ENCODE peak calls at places on chromosomes 6 and 20, in four cellular contexts. T, S, E and B are unnamed samples.

GRCh38 chr6:26494117-26494516 is 6.0 kb upstream of the BTN1A1 start:
- DNase-seq in T (no peak), S (no peak), E (no peak), B (no peak)

GRCh38 chr6:44251576-44252524 is 4.9 kb downstream of the HSP90AB1 start:
- DNase-seq in T (no peak), S (no peak), E (no peak), B (no peak)

GRCh38 chr20:32984631-32985354 is 19.4 kb downstream of the SUN5 start:
- DNase-seq in T (no peak), S (no peak), E (no peak), B (no peak)

GRCh38 chr6:154161689-154162088 is 122.6 kb downstream of the OPRM1 start:
- DNase-seq in T (no peak), S (no peak), E (no peak), B (no peak)

GRCh38 chr6:36029464-36029863 is 1.9 kb downstream of the MAPK14 start:
- DNase-seq in T (no peak), S (no peak), E (peak), B (peak)

GRCh38 chr6:47670851-47671250 is 27.5 kb upstream of the ADGRF4 start:
- DNase-seq in T (no peak), S (no peak), E (no peak), B (no peak)

GRCh38 chr6:142987490-142987889 is 42.5 kb upstream of the HIVEP2 start:
- DNase-seq in T (no peak), S (no peak), E (no peak), B (no peak)

GRCh38 chr6:159267165-159267564 is 98.0 kb downstream of the FNDC1 start:
- DNase-seq in T (no peak), S (no peak), E (no peak), B (peak)

GRCh38 chr6:157272866-157273755 is 50.2 kb downstream of the TMEM242 start:
- DNase-seq in T (peak), S (no peak), E (no peak), B (no peak)

GRCh38 chr20:51327251-51327841 is 215.2 kb downstream of the NFATC2 start:
- DNase-seq in T (no peak), S (no peak), E (no peak), B (no peak)

GRCh38 chr6:42449917-42450313 is 1.8 kb downstream of the TRERF1 start:
- DNase-seq in T (no peak), S (no peak), E (no peak), B (no peak)

GRCh38 chr6:68158256-68158655 is 476.8 kb upstream of the ADGRB3 start:
- DNase-seq in T (no peak), S (no peak), E (no peak), B (no peak)

GRCh38 chr6:111942561-111942960 is 69.3 kb upstream of the FYN start:
- DNase-seq in T (no peak), S (no peak), E (no peak), B (no peak)

GRCh38 chr6:92369309-92369708 is 1050.0 kb downstream of the EPHA7 start:
- DNase-seq in T (no peak), S (no peak), E (no peak), B (no peak)

GRCh38 chr6:145845557-145845956 is 31.0 kb upstream of the FBXO30 start:
- DNase-seq in T (no peak), S (no peak), E (no peak), B (no peak)

GRCh38 chr20:36794116-36794474 is 20.5 kb upstream of the DSN1 start:
- DNase-seq in T (no peak), S (no peak), E (no peak), B (no peak)

GRCh38 chr6:125300992-125301434 is 754 bp downstream of the HDDC2 start:
- DNase-seq in T (no peak), S (no peak), E (peak), B (peak)

GRCh38 chr6:125303512-125303854 is 1.7 kb upstream of the HDDC2 start:
- DNase-seq in T (no peak), S (no peak), E (no peak), B (peak)

GRCh38 chr6:125299257-125299656 is 2.5 kb downstream of the HDDC2 start:
- DNase-seq in T (no peak), S (no peak), E (no peak), B (no peak)

GRCh38 chr6:125302840-125303511 is 1.2 kb upstream of the HDDC2 start:
- DNase-seq in T (no peak), S (no peak), E (no peak), B (peak)

DNA sequence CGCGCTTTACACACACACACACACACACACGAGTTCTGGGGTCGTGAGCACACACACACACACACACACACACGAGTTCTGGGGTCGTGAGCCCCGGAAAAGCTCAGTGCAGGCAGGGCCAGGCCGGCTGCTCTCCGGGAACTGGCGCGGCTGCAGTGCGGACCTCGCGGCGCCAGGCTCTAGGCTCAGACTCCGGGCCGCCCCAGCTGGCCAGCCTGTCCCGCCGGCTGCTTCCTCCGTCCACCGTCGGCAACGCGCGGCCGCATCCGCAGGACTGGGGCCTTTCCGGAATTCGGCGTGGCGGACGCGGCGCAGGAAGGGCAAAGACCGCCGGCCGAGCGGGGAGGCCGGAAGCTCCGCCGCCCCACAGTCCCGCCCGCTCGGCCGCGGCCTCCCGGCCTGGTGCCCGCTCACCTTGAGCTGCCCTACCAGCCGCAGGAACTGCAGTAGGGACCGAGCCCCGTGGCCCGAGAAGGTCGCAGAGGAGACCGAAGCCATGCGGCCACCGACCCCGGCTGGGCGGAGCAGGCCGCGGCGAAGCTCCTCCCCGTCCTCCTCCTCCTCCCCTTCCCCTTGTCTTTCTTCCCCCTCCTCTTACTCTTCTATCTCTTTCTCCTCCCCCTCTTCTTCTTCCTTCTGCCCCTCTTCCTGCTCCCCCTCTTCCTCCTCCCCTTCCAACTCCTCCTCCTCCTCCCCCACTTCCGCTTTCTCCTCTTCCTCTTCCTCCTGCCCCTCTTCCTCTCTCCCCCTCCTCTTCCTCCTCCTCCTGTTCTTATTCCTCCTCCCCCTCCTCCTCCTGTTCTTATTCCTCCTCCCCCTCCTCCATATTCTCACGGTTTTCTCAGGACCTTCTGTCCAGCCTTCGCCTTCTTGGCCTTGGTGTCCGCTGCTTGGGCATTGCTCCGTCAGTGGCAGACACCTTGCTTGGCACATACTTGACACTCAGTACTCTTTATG is at the start of gene HDDC2:
- DNase-seq in T (peak), S (peak), E (peak), B (peak)
- TF ChIP-seq POLR2A in T (peak), S (no peak), E (peak), B (peak)

GRCh38 chr6:107116923-107117417 is 1.7 kb upstream of the BEND3 start:
- DNase-seq in T (no peak), S (no peak), E (no peak), B (no peak)

GRCh38 chr6:107114872-107115694 is at the start of gene BEND3:
- DNase-seq in T (no peak), S (peak), E (no peak), B (peak)

GRCh38 chr6:107114213-107114871 is 973 bp downstream of the BEND3 start:
- DNase-seq in T (peak), S (peak), E (peak), B (peak)

GRCh38 chr6:107115695-107116327 is 496 bp upstream of the BEND3 start:
- DNase-seq in T (peak), S (peak), E (peak), B (peak)

DNA sequence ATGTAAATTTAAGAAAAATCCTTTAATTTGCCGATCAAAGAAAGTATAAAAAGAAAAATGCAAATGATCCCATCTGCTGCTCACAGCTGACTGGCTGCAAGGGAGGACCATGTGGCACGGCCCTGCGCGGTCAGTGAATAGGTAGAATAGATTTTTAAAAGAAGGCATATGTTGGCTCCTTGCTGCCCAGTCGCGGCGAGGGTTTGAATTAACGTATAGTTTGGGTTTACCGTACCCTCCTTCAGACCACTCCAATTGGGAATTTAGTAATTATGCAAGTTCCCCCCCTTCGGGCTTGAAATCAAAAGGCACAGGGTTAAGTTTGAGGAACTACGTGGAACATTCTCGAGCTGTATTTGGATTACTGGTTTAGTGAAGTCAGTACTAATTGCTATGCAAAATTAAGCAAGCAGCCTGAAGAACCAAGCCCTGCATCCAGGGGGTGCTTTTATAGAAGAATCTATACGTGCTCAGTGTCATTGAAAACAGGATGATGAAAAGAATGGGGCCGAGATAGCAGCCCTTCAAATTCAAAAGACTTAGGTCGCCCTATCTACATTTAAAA is 1.1 kb upstream of the BEND3 start:
- DNase-seq in T (no peak), S (no peak), E (peak), B (peak)
- TF ChIP-seq POLR2A in T (no peak), S (no peak), E (no peak), B (no peak)

GRCh38 chr20:3720626-3721025 is 8.2 kb upstream of the SIGLEC1 start:
- DNase-seq in T (no peak), S (no peak), E (no peak), B (no peak)

GRCh38 chr20:3721912-3722311 is 9.5 kb upstream of the SIGLEC1 start:
- DNase-seq in T (no peak), S (no peak), E (no peak), B (no peak)

GRCh38 chr20:3723284-3723683 is 9.2 kb upstream of the HSPA12B start:
- DNase-seq in T (no peak), S (no peak), E (no peak), B (no peak)

GRCh38 chr20:3719046-3719445 is 6.6 kb upstream of the SIGLEC1 start:
- DNase-seq in T (no peak), S (no peak), E (peak), B (no peak)

GRCh38 chr20:3720068-3720467 is 7.7 kb upstream of the SIGLEC1 start:
- DNase-seq in T (no peak), S (no peak), E (no peak), B (no peak)
- TF ChIP-seq POLR2A in T (no peak), S (no peak), E (no peak), B (no peak)

GRCh38 chr20:49288784-49289696 is 11.2 kb upstream of the ZNFX1 start:
- DNase-seq in T (no peak), S (no peak), E (no peak), B (no peak)

GRCh38 chr20:49291200-49291599 is 13.3 kb upstream of the ZNFX1 start:
- DNase-seq in T (no peak), S (no peak), E (no peak), B (peak)

GRCh38 chr20:49290608-49291191 is 12.8 kb upstream of the ZNFX1 start:
- DNase-seq in T (no peak), S (no peak), E (no peak), B (no peak)

GRCh38 chr20:49292010-49292409 is 14.2 kb upstream of the ZNFX1 start:
- DNase-seq in T (no peak), S (no peak), E (no peak), B (no peak)

GRCh38 chr20:49293122-49293521 is 15.3 kb upstream of the ZNFX1 start:
- DNase-seq in T (no peak), S (no peak), E (no peak), B (no peak)
- TF ChIP-seq POLR2A in T (no peak), S (no peak), E (no peak), B (no peak)

DNA sequence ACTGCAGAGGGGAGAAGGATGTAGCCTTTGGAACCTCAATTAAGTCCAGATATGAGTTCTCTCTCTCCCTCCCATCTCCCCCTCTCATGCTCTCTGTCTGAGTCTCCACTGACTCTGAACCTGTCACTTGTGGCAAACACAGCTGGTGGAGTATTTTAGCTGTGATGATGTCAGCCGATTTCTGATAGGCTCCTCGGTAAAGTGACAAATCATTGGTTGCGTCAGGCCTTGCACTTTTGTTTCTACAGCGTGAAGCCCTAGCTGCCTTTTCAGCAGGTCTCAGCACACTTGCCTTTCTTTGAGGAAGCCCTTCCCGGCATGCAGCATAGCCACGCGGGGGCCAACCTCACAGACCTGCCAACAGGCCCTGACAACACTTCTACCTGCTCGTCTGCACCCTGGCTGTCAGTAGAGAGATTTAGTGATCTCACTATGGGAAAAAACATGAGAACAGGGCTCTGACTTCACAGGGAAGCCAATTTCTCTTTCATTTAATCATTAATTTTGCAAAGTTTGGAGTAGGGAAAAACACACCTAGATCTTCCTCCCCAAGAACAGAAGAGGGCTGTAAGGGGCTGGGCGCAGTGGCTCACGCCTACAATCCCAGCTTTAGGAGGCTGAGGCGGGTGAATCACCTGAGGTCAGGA is 84.4 kb downstream of the GMPR start:
- DNase-seq in T (no peak), S (peak), E (no peak), B (peak)
- TF ChIP-seq POLR2A in T (no peak), S (no peak), E (no peak), B (peak)

DNA sequence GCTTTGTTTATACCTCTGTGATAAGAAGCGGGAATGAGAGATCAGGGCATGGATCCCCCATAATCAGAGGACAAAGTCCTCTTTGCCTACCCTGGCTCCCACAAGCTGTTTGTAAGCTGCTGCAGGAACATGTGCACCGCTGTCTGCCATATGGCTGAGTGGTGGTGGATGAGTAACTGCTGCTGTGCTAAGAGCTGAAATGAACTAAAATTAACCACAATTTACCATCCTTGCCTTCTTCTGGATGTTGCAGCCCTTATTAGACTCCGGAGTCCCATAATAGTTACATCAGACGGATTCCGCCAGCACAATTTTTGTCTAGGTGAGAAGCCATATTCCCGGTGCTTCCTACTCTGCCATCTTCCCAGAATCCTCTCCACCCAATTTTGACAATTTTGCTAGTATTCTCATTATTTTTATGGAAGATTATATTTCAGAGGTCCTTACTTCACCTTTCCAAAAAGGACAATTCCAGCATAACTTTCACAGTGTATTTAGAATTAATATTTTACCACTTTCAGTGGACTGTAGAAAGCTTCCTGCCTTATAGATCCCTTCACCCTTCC is 6.0 kb upstream of the CMTR1 start:
- DNase-seq in T (no peak), S (no peak), E (no peak), B (no peak)
- TF ChIP-seq POLR2A in T (no peak), S (no peak), E (no peak), B (no peak)

GRCh38 chr6:24708612-24709011 is 10.3 kb downstream of the C6orf62 start:
- DNase-seq in T (no peak), S (no peak), E (no peak), B (no peak)

GRCh38 chr6:24704468-24704867 is 14.5 kb downstream of the C6orf62 start:
- DNase-seq in T (no peak), S (no peak), E (no peak), B (no peak)

GRCh38 chr6:24699521-24700359 is 19.2 kb downstream of the C6orf62 start:
- DNase-seq in T (no peak), S (no peak), E (peak), B (no peak)

DNA sequence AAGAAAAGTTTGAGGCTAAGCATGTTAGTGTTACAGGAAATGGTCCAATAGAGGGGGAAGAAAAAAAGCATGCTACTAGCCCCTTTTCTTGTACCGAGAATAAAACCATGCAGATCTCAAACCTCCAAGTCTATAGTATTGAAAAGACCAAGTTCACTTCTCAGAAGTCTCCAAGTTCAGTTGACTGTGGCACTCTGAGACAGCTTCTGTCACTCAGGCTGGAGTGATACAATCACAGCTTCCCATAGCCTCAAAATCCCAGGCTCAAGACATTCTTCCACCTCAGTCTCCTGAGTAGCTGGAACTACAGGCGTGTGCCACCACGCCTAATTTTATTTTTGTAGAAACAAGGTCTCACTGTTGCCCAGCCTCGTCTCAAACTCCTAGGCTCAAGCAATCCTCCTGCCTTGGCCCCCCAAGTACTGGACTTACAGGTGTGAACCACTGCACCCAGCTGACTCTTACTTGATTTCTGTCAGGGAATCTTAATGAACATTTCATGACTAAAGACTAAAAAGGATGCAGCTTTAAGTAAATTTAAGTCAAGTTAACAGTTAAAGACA is 16.2 kb downstream of the C6orf62 start:
- DNase-seq in T (no peak), S (no peak), E (no peak), B (no peak)
- TF ChIP-seq POLR2A in T (no peak), S (no peak), E (no peak), B (no peak)

DNA sequence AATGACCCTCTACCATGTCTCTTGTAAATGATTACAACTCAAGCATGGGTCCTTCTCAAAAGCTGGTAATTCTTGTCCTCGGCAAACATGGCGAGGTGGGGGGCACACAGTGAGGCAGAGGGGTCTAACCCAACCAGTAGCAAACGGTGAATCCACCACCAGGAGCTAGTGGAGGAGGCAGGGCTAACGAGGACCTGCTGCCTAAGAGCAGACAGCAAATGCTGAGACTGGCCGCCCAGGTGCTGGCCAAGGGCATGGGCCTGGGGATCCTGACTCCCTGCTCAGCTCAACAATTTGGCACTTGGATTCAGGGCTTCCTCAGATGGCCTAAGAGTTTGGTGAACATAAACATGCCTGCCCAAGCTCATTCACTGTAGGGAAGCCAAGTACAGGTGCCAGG is 18.4 kb downstream of the PCIF1 start:
- DNase-seq in T (no peak), S (no peak), E (no peak), B (no peak)
- TF ChIP-seq POLR2A in T (no peak), S (no peak), E (no peak), B (no peak)

GRCh38 chr6:37499433-37500293 is at the start of gene CCDC167:
- DNase-seq in T (peak), S (peak), E (peak), B (peak)
- TF ChIP-seq POLR2A in T (peak), S (no peak), E (no peak), B (peak)